ENCODE peak calls at places on chromosomes 3 and 15, in nine cellular contexts. I, T, K, B, C, D, H, A and F are unnamed samples.

GRCh38 chr3:31495971-31496370 is 36.8 kb upstream of the STT3B start:
- DNase-seq in I (no peak), T (no peak), K (no peak), B (no peak), C (no peak), D (no peak), H (no peak), A (no peak), F (no peak)

GRCh38 chr3:99934984-99935797 is 117.5 kb downstream of the CMSS1 start:
- DNase-seq in I (no peak), T (no peak), K (no peak), B (no peak), C (no peak), D (no peak), H (no peak), A (no peak), F (no peak)

GRCh38 chr3:193118907-193119306 is 122.1 kb upstream of the PLAAT1 start:
- DNase-seq in I (no peak), T (no peak), K (no peak), B (no peak), C (no peak), D (no peak), H (no peak), A (no peak), F (no peak)

GRCh38 chr15:25057574-25057973 is 102.8 kb downstream of the SNRPN start:
- DNase-seq in I (no peak), T (no peak), K (no peak), B (no peak), C (no peak), D (no peak), H (no peak), A (no peak), F (no peak)

GRCh38 chr3:195907730-195908438 is 467 bp downstream of the TNK2 start:
- DNase-seq in I (peak), T (peak), K (peak), B (peak), C (peak), D (peak), H (peak), A (no peak), F (peak)

GRCh38 chr3:11642455-11643162 is 1.1 kb downstream of the VGLL4 start:
- DNase-seq in I (peak), T (peak), K (peak), B (peak), C (peak), D (peak), H (peak), A (peak), F (peak)

GRCh38 chr3:159200176-159200575 is 398.3 kb downstream of the MFSD1 start:
- DNase-seq in I (no peak), T (peak), K (no peak), B (no peak), C (no peak), D (peak), H (no peak), A (no peak), F (no peak)

GRCh38 chr3:168025076-168025475 is 70.6 kb downstream of the GOLIM4 start:
- DNase-seq in I (no peak), T (no peak), K (no peak), B (no peak), C (no peak), D (peak), H (no peak), A (no peak), F (no peak)

GRCh38 chr15:44145495-44145894 is 49.6 kb downstream of the FRMD5 start:
- DNase-seq in I (no peak), T (no peak), K (no peak), B (no peak), C (no peak), D (no peak), H (no peak), A (no peak), F (no peak)

GRCh38 chr15:92921215-92922131 is 21.3 kb downstream of the CHD2 start:
- DNase-seq in I (no peak), T (no peak), K (no peak), B (no peak), C (no peak), D (peak), H (no peak), A (no peak), F (no peak)

GRCh38 chr15:63042879-63043340 is 363 bp downstream of the TPM1 start:
- DNase-seq in I (no peak), T (no peak), K (no peak), B (no peak), C (no peak), D (no peak), H (no peak), A (no peak), F (no peak)

GRCh38 chr3:160400048-160400630 is 689 bp downstream of the SMC4 start:
- DNase-seq in I (peak), T (peak), K (peak), B (no peak), C (peak), D (peak), H (no peak), A (no peak), F (peak)

GRCh38 chr3:192802957-192803899 is 75.9 kb upstream of the FGF12 start:
- DNase-seq in I (no peak), T (peak), K (peak), B (no peak), C (peak), D (no peak), H (no peak), A (no peak), F (no peak)

GRCh38 chr15:67690936-67691335 is 134.4 kb upstream of the SKOR1 start:
- DNase-seq in I (no peak), T (no peak), K (no peak), B (no peak), C (no peak), D (peak), H (no peak), A (no peak), F (no peak)